ENCODE peak calls at places on chromosomes 16 and 17, in five cellular contexts. One of them, this sample, is unnamed.

GRCh38 chr17:75604034-75604695 is 16.6 kb downstream of the MYO15B start:
- DNase-seq in cardiac muscle cell: no peak
- DNase-seq in lower lobe of right lung: no peak
- DNase-seq in pancreas: no peak
- DNase-seq in adrenal gland: no peak
- DNase-seq in this sample: no peak

GRCh38 chr16:35598696-35599332 is 2139.4 kb downstream of the TP53TG3F start:
- DNase-seq in cardiac muscle cell: no peak
- DNase-seq in lower lobe of right lung: no peak
- DNase-seq in pancreas: no peak
- DNase-seq in adrenal gland: no peak
- DNase-seq in this sample: no peak

GRCh38 chr16:15033309-15033707 is 22.6 kb downstream of the NTAN1 start:
- DNase-seq in cardiac muscle cell: no peak
- DNase-seq in lower lobe of right lung: no peak
- DNase-seq in pancreas: no peak
- DNase-seq in adrenal gland: no peak
- DNase-seq in this sample: no peak

GRCh38 chr16:66899310-66899944 is 19.1 kb downstream of the PDP2 start:
- DNase-seq in cardiac muscle cell: peak; percentile 60
- DNase-seq in lower lobe of right lung: peak; percentile 34
- DNase-seq in pancreas: peak; percentile 62
- DNase-seq in adrenal gland: no peak
- DNase-seq in this sample: no peak

GRCh38 chr17:27475070-27475673 is 18.9 kb downstream of the KSR1 start:
- DNase-seq in cardiac muscle cell: no peak
- DNase-seq in lower lobe of right lung: no peak
- DNase-seq in pancreas: no peak
- DNase-seq in adrenal gland: no peak
- DNase-seq in this sample: no peak

GRCh38 chr17:16398270-16399267 is 16.8 kb upstream of the TRPV2 start:
- DNase-seq in cardiac muscle cell: no peak
- DNase-seq in lower lobe of right lung: no peak
- DNase-seq in pancreas: no peak
- DNase-seq in adrenal gland: no peak
- DNase-seq in this sample: no peak

GRCh38 chr16:9687737-9688319 is 494.4 kb downstream of the GRIN2A start:
- DNase-seq in cardiac muscle cell: no peak
- DNase-seq in lower lobe of right lung: no peak
- DNase-seq in pancreas: no peak
- DNase-seq in adrenal gland: no peak
- DNase-seq in this sample: no peak

GRCh38 chr17:80104321-80104955 is 3.1 kb downstream of the GAA start:
- DNase-seq in cardiac muscle cell: peak; percentile 52
- DNase-seq in lower lobe of right lung: peak; percentile 47
- DNase-seq in pancreas: peak; percentile 54
- DNase-seq in adrenal gland: peak; percentile 40
- DNase-seq in this sample: peak; percentile 38

GRCh38 chr17:9151091-9151490 is 129.8 kb downstream of the NTN1 start:
- DNase-seq in cardiac muscle cell: no peak
- DNase-seq in lower lobe of right lung: no peak
- DNase-seq in pancreas: no peak
- DNase-seq in adrenal gland: no peak
- DNase-seq in this sample: no peak

GRCh38 chr17:5706835-5707234 is 122.5 kb upstream of the NLRP1 start:
- DNase-seq in cardiac muscle cell: peak; percentile 64
- DNase-seq in lower lobe of right lung: peak; percentile 65
- DNase-seq in pancreas: no peak
- DNase-seq in adrenal gland: peak; percentile 58
- DNase-seq in this sample: no peak

GRCh38 chr17:75370288-75370687 is 35.2 kb downstream of the GRB2 start:
- DNase-seq in cardiac muscle cell: no peak
- DNase-seq in lower lobe of right lung: no peak
- DNase-seq in pancreas: no peak
- DNase-seq in adrenal gland: peak; percentile 69
- DNase-seq in this sample: no peak

GRCh38 chr16:31704138-31704537 is 169.5 kb upstream of the ZNF267 start:
- DNase-seq in cardiac muscle cell: no peak
- DNase-seq in lower lobe of right lung: no peak
- DNase-seq in pancreas: peak; percentile 63
- DNase-seq in adrenal gland: no peak
- DNase-seq in this sample: peak; percentile 54

GRCh38 chr17:49694847-49695697 is 12.7 kb downstream of the SLC35B1 start:
- DNase-seq in cardiac muscle cell: peak; percentile 40
- DNase-seq in lower lobe of right lung: no peak
- DNase-seq in pancreas: no peak
- DNase-seq in adrenal gland: peak; percentile 48
- DNase-seq in this sample: no peak

GRCh38 chr17:83189673-83190385 is 110.4 kb downstream of the METRNL start:
- DNase-seq in cardiac muscle cell: no peak
- DNase-seq in lower lobe of right lung: peak; percentile 83
- DNase-seq in pancreas: peak; percentile 28
- DNase-seq in adrenal gland: no peak
- DNase-seq in this sample: peak; percentile 86

GRCh38 chr17:57890857-57891232 is 41.0 kb upstream of the MRPS23 start:
- DNase-seq in cardiac muscle cell: no peak
- DNase-seq in lower lobe of right lung: no peak
- DNase-seq in pancreas: no peak
- DNase-seq in adrenal gland: peak; percentile 54
- DNase-seq in this sample: no peak

GRCh38 chr16:48499822-48500440 is 110.0 kb downstream of the N4BP1 start:
- DNase-seq in cardiac muscle cell: peak; percentile 97
- DNase-seq in lower lobe of right lung: no peak
- DNase-seq in pancreas: no peak
- DNase-seq in adrenal gland: peak; percentile 69
- DNase-seq in this sample: no peak

GRCh38 chr16:88553739-88554138 is 16.5 kb upstream of the ZC3H18 start:
- DNase-seq in cardiac muscle cell: no peak
- DNase-seq in lower lobe of right lung: no peak
- DNase-seq in pancreas: no peak
- DNase-seq in adrenal gland: no peak
- DNase-seq in this sample: peak; percentile 50

GRCh38 chr16:67406628-67407027 is 9.6 kb downstream of the ZDHHC1 start:
- DNase-seq in cardiac muscle cell: peak; percentile 60
- DNase-seq in lower lobe of right lung: no peak
- DNase-seq in pancreas: no peak
- DNase-seq in adrenal gland: no peak
- DNase-seq in this sample: no peak

GRCh38 chr17:10875984-10876555 is 38.2 kb upstream of the PIRT start:
- DNase-seq in cardiac muscle cell: peak; percentile 47
- DNase-seq in lower lobe of right lung: no peak
- DNase-seq in pancreas: peak; percentile 46
- DNase-seq in adrenal gland: peak; percentile 19
- DNase-seq in this sample: no peak

GRCh38 chr16:12225816-12226480 is 249.4 kb downstream of the SNX29 start:
- DNase-seq in cardiac muscle cell: no peak
- DNase-seq in lower lobe of right lung: no peak
- DNase-seq in pancreas: no peak
- DNase-seq in adrenal gland: no peak
- DNase-seq in this sample: no peak

GRCh38 chr17:4850236-4850635 is 17.1 kb downstream of the MINK1 start:
- DNase-seq in cardiac muscle cell: no peak
- DNase-seq in lower lobe of right lung: no peak
- DNase-seq in pancreas: no peak
- DNase-seq in adrenal gland: no peak
- DNase-seq in this sample: no peak

GRCh38 chr17:42405963-42406495 is 17.0 kb downstream of the CAVIN1 start:
- DNase-seq in cardiac muscle cell: peak; percentile 86
- DNase-seq in lower lobe of right lung: peak; percentile 90
- DNase-seq in pancreas: peak; percentile 91
- DNase-seq in adrenal gland: peak; percentile 79
- DNase-seq in this sample: peak; percentile 78

GRCh38 chr16:17354121-17354750 is 116.5 kb downstream of the XYLT1 start:
- DNase-seq in cardiac muscle cell: no peak
- DNase-seq in lower lobe of right lung: no peak
- DNase-seq in pancreas: no peak
- DNase-seq in adrenal gland: peak; percentile 55
- DNase-seq in this sample: no peak

GRCh38 chr16:84714028-84714427 is 14.2 kb downstream of the USP10 start:
- DNase-seq in cardiac muscle cell: no peak
- DNase-seq in lower lobe of right lung: no peak
- DNase-seq in pancreas: no peak
- DNase-seq in adrenal gland: no peak
- DNase-seq in this sample: no peak

GRCh38 chr16:84710686-84711085 is 10.9 kb downstream of the USP10 start:
- DNase-seq in cardiac muscle cell: no peak
- DNase-seq in lower lobe of right lung: no peak
- DNase-seq in pancreas: no peak
- DNase-seq in adrenal gland: no peak
- DNase-seq in this sample: no peak

GRCh38 chr16:84709609-84710008 is 9.8 kb downstream of the USP10 start:
- DNase-seq in cardiac muscle cell: no peak
- DNase-seq in lower lobe of right lung: no peak
- DNase-seq in pancreas: no peak
- DNase-seq in adrenal gland: no peak
- DNase-seq in this sample: no peak

GRCh38 chr16:84712801-84713775 is 13.3 kb downstream of the USP10 start:
- DNase-seq in cardiac muscle cell: no peak
- DNase-seq in lower lobe of right lung: no peak
- DNase-seq in pancreas: no peak
- DNase-seq in adrenal gland: no peak
- DNase-seq in this sample: no peak

DNA sequence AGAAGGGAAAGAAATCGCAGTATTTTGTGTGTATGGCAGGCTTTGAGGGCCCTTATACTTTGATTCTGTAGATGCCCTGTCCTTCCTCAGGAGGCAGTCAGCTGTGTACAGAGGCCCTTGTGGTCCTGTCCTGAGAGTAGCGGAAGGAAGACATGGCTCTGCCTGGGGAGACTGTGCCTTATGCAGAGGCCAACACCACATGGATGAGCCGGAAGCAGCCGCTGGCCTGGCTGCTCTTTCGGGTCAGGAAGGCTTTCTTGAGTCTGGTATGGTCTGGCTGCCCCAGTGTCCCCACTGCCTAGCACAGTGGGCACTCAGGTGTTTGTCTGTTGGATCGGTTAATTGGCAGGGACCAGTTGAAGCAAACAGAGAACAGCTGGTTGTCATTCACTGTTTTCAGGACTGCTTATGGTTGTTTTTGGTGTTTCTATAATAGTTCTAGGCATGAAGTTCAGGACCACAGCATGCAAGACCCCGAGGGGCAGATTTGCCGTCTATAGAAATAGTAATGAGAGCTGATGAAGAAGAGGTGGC is 12.4 kb downstream of the USP10 start:
- DNase-seq in cardiac muscle cell: no peak
- DNase-seq in lower lobe of right lung: no peak
- DNase-seq in pancreas: no peak
- DNase-seq in adrenal gland: no peak
- DNase-seq in this sample: no peak
- H3K4me1 ChIP-seq in cardiac muscle cell: peaks cover 46% of the 10 kb centered on the region
- H3K4me1 ChIP-seq in lower lobe of right lung: peaks cover 4% of the 10 kb centered on the region
- H3K4me1 ChIP-seq in pancreas: peaks cover 7% of the 10 kb centered on the region
- H3K4me1 ChIP-seq in adrenal gland: peaks cover 16% of the 10 kb centered on the region
- H3K4me1 ChIP-seq in this sample: peaks cover 42% of the 10 kb centered on the region

DNA sequence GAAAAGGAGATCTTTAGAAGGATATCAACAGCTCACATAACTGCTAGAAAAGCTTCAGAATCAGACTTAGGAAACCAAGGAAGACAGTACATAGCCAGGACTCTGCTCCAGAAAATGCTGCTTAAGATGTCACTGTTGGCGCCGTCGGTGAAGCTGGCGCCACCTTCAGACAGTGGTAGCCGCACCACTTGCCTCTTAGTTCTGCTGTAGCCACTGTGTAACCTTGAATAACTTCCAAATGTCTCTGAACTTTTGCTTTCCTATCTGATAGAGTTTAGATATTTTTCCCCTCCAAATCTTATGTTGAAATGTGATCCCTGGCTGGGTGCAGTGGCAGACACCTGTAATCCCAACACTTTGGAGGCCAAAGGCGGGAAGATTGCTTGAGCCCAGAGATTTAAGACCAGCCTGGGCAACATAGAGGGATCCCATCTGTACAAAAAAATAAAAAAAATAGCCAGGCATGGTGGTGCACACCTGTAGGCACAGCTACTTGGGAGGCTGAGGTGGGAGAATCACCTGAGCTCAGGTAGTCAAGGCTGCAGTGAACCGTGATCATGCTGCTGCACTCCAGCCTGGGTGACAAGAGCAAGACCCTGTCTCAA is 6.3 kb upstream of the USP31 start:
- DNase-seq in cardiac muscle cell: peak; percentile 34
- DNase-seq in lower lobe of right lung: no peak
- DNase-seq in pancreas: no peak
- DNase-seq in adrenal gland: peak; percentile 36
- DNase-seq in this sample: no peak
- TF ChIP-seq CTCF in cardiac muscle cell: peak; percentile 54
- TF ChIP-seq CTCF in lower lobe of right lung: peak; percentile 25
- TF ChIP-seq CTCF in pancreas: no peak
- TF ChIP-seq CTCF in adrenal gland: peak; percentile 7
- TF ChIP-seq CTCF in this sample: no peak

DNA sequence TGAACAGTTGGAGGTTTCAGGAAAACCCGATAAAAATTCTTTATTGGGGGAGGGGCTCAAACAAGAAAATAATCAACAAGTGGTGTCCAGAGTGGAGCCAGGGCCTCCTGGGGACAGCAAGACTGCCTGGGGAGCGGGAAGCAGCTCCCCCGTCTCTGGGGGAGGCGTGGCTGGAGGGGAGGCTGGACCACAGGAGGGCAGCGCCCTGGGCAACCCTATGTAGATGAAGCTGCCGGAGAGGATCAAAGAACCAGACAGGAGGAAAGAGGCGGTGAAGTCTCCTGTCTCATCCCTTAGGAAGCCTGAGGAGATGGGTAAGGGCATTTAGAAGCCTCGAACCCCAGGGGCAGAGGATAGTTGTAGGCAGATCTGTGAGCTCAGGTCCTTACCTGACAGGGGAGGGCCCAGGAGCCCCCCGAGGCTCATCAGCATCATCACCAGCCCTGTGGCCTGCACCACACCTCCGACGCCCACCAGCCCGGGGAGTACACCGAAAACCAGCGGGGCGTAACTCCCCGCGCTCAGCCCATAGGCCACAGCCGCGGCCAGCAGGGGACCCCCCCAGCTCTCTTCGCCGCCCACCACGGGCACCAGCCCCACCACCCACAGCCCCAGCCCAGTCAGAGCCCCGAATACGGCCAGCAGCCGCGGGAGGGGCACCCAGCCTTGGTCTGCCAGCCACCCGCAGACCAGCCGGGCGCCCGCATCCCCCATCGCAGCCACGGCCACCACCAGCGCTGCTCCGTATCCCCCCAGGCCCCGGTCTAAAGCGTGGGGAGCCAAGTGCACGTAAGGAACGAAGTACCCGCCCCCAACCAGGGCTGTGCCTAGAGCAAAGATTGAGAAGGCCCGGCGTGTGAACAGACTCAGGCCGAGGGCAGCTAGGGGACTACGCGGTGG is 2.0 kb downstream of the SLC16A11 start:
- DNase-seq in cardiac muscle cell: peak; percentile 25
- DNase-seq in lower lobe of right lung: no peak
- DNase-seq in pancreas: no peak
- DNase-seq in adrenal gland: no peak
- DNase-seq in this sample: peak; percentile 74
- H3K4me3 ChIP-seq in cardiac muscle cell: no peak overlapping the region
- H3K4me3 ChIP-seq in lower lobe of right lung: peak overlapping the region; percentile 58
- H3K4me3 ChIP-seq in pancreas: peak overlapping the region; percentile 44
- H3K4me3 ChIP-seq in adrenal gland: no peak overlapping the region
- H3K4me3 ChIP-seq in this sample: no peak overlapping the region

DNA sequence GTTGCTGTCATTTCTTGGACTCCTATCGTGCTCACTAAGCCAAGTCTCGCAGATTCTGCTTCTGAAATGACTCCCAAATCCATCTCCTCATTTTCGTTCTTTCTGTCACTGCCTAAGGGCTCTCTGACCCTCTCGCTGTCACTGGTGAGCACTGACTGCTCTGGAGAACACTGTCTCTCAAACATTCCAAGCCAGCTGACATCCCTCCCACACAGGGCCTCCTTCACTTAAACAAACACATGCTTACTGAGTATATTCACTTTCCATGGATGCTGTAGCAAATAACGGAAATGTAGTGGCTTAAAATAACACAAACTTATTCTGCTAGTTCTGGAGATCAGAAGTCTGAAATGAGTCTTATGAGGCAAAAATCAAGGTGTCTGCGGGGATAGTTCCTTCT is 18.8 kb downstream of the CACNG1 start:
- DNase-seq in cardiac muscle cell: no peak
- DNase-seq in lower lobe of right lung: no peak
- DNase-seq in pancreas: no peak
- DNase-seq in adrenal gland: no peak
- DNase-seq in this sample: no peak
- H3K4me1 ChIP-seq in cardiac muscle cell: no peaks in the 10 kb centered on the region
- H3K4me1 ChIP-seq in lower lobe of right lung: no peaks in the 10 kb centered on the region
- H3K4me1 ChIP-seq in pancreas: no peaks in the 10 kb centered on the region
- H3K4me1 ChIP-seq in adrenal gland: no peaks in the 10 kb centered on the region
- H3K4me1 ChIP-seq in this sample: no peaks in the 10 kb centered on the region

This sample was measured in left lung.